ENCODE peak calls at places on chromosomes 11 and 22, in seven cellular contexts. U, S, W, L, I, Q and E are unnamed samples.

GRCh38 chr11:13663631-13664071 is 4.8 kb upstream of the FAR1 start:
- DNase-seq in S (no peak), I (no peak), L (no peak), W (no peak), Q (no peak), U (peak), E (no peak)

GRCh38 chr11:36222755-36223635 is 66.2 kb downstream of the COMMD9 start:
- DNase-seq in Q (no peak), W (no peak), S (no peak), U (peak), I (no peak), L (no peak), E (no peak)

GRCh38 chr22:17303840-17304779 is 65.2 kb upstream of the CECR2 start:
- DNase-seq in Q (peak), S (peak), W (peak), U (no peak), I (no peak), L (no peak), E (no peak)

GRCh38 chr11:81987829-81988472 is 745.7 kb downstream of the FAM181B start:
- DNase-seq in L (no peak), S (peak), W (no peak), I (no peak), Q (no peak), U (peak), E (no peak)

GRCh38 chr11:22539851-22540376 is 85.7 kb downstream of the FANCF start:
- DNase-seq in L (no peak), W (no peak), U (peak), S (no peak), Q (no peak), I (peak), E (no peak)

GRCh38 chr22:27777128-27777527 is 24.4 kb downstream of the MN1 start:
- DNase-seq in L (no peak), Q (no peak), I (no peak), U (no peak), S (no peak), W (no peak), E (no peak)

GRCh38 chr11:17588721-17589120 is 41.7 kb downstream of the OTOG start:
- DNase-seq in W (no peak), S (no peak), I (no peak), Q (no peak), L (no peak), U (no peak), E (no peak)

GRCh38 chr11:34824425-34824824 is 91.8 kb downstream of the APIP start:
- DNase-seq in Q (no peak), U (no peak), L (no peak), I (no peak), S (no peak), W (no peak), E (no peak)

GRCh38 chr22:22935056-22935545 is 47.5 kb downstream of the IGLL5 start:
- DNase-seq in I (no peak), U (no peak), Q (no peak), S (no peak), L (no peak), W (no peak), E (no peak)

GRCh38 chr22:30506507-30506968 is 1.0 kb upstream of the SEC14L4 start:
- DNase-seq in W (no peak), L (no peak), S (no peak), Q (no peak), U (no peak), I (no peak), E (no peak)

GRCh38 chr11:101401245-101401644 is 182.6 kb downstream of the TRPC6 start:
- DNase-seq in Q (no peak), U (peak), W (no peak), S (no peak), I (no peak), L (no peak), E (no peak)

GRCh38 chr11:2562181-2562581 is 117.4 kb downstream of the KCNQ1 start:
- DNase-seq in I (no peak), L (no peak), S (no peak), Q (peak), U (no peak), W (no peak), E (peak)

GRCh38 chr11:18987454-18988231 is 48.4 kb upstream of the MRGPRX1 start:
- DNase-seq in S (no peak), I (no peak), Q (no peak), W (no peak), U (peak), L (peak), E (no peak)

GRCh38 chr11:2534131-2534956 is 89.5 kb downstream of the KCNQ1 start:
- DNase-seq in W (no peak), S (no peak), I (no peak), Q (peak), L (no peak), U (no peak), E (no peak)

GRCh38 chr11:70766901-70767300 is 368.6 kb downstream of the CTTN start:
- DNase-seq in Q (peak), L (no peak), W (no peak), S (no peak), U (no peak), I (no peak), E (no peak)

GRCh38 chr11:102599642-102600261 is 25.4 kb downstream of the MMP20 start:
- DNase-seq in U (peak), S (peak), L (peak), Q (no peak), I (no peak), W (no peak), E (peak)